ENCODE peak calls at places on chromosomes 12 and 14, in eight cellular contexts. N is MM.1S, V is psoas muscle, C is upper lobe of right lung, S is HepG2, T is BJ, B is AG10803, R is uterus. U is an unnamed sample.

GRCh38 chr12:5648692-5649338 is 216.9 kb downstream of the NTF3 start:
- DNase-seq in C (no peak), T (no peak), S (peak; percentile 27), B (peak; percentile 57), V (no peak), N (peak; percentile 14), R (no peak), U (peak; percentile 9)

GRCh38 chr12:47753021-47754001 is 5.4 kb downstream of the RAPGEF3 start:
- DNase-seq in B (no peak), N (no peak), V (peak; percentile 86), T (no peak), R (peak; percentile 73), S (no peak), C (peak; percentile 92), U (peak; percentile 37)

GRCh38 chr12:106418970-106419369 is 61.4 kb downstream of the POLR3B start:
- DNase-seq in N (no peak), B (no peak), R (no peak), C (no peak), S (no peak), T (no peak), V (no peak), U (no peak)

GRCh38 chr14:24110060-24110459 is 4.5 kb upstream of the DCAF11 start:
- DNase-seq in C (no peak), T (no peak), N (peak; percentile 80), S (peak; percentile 68), R (no peak), B (no peak), V (no peak), U (no peak)

GRCh38 chr12:87363497-87364084 is 665.6 kb downstream of the C12orf50 start:
- DNase-seq in V (no peak), S (no peak), T (no peak), R (no peak), B (no peak), N (no peak), C (peak; percentile 27), U (no peak)

GRCh38 chr12:102824218-102824835 is 92.7 kb downstream of the PAH start:
- DNase-seq in B (peak; percentile 27), S (peak; percentile 18), T (no peak), V (peak; percentile 27), N (no peak), C (peak; percentile 73), R (no peak), U (peak; percentile 9)

GRCh38 chr14:81268016-81268416 is 47.3 kb upstream of the GTF2A1 start:
- DNase-seq in S (peak; percentile 13), N (no peak), V (no peak), B (no peak), C (no peak), T (no peak), R (no peak), U (no peak)

GRCh38 chr12:53053223-53054111 is 3.6 kb downstream of the TNS2 start:
- DNase-seq in R (peak; percentile 71), S (peak; percentile 77), B (no peak), C (peak; percentile 86), V (no peak), N (peak; percentile 73), T (no peak), U (peak; percentile 47)

GRCh38 chr12:94078138-94078723 is 70.1 kb upstream of the PLXNC1 start:
- DNase-seq in T (no peak), B (no peak), V (no peak), R (no peak), N (no peak), S (peak; percentile 78), C (no peak), U (no peak)

GRCh38 chr12:752673-753400 is 458 bp downstream of the WNK1 start:
- DNase-seq in T (no peak), S (no peak), C (peak; percentile 89), N (peak; percentile 60), V (peak; percentile 75), R (no peak), B (peak; percentile 53), U (peak; percentile 69)

GRCh38 chr14:99191663-99192621 is 80.1 kb downstream of the BCL11B start:
- DNase-seq in S (no peak), R (peak; percentile 35), B (peak; percentile 59), C (no peak), V (no peak), N (peak; percentile 19), T (peak; percentile 2), U (no peak)

GRCh38 chr12:104355630-104356029 is 52.1 kb downstream of the EID3 start:
- DNase-seq in B (no peak), S (no peak), N (no peak), T (no peak), V (no peak), R (no peak), C (peak; percentile 30), U (no peak)

GRCh38 chr14:75736845-75737485 is 75.9 kb downstream of the TTLL5 start:
- DNase-seq in C (no peak), R (no peak), V (no peak), B (no peak), S (no peak), N (no peak), T (no peak), U (no peak)
- TF ChIP-seq CTCF in C (no peak), R (no peak), V (no peak), B (no peak), S (no peak), N (no peak), T (no peak), U (no peak)

GRCh38 chr12:6966351-6966750 is 4.1 kb downstream of the PHB2 start:
- DNase-seq in N (peak; percentile 3), S (no peak), T (no peak), R (no peak), B (no peak), C (peak; percentile 15), V (no peak), U (peak; percentile 4)

GRCh38 chr12:6970096-6970527 is 352 bp downstream of the PHB2 start:
- DNase-seq in N (no peak), T (no peak), B (no peak), V (no peak), C (no peak), S (peak; percentile 36), R (peak; percentile 65), U (peak; percentile 43)

GRCh38 chr12:6967548-6968100 is 2.8 kb downstream of the PHB2 start:
- DNase-seq in T (no peak), S (no peak), N (no peak), R (no peak), B (no peak), V (no peak), C (peak; percentile 53), U (no peak)

GRCh38 chr12:6965714-6966113 is 4.8 kb downstream of the PHB2 start:
- DNase-seq in N (no peak), C (peak; percentile 8), R (no peak), S (no peak), T (no peak), B (no peak), V (no peak), U (peak; percentile 1)

GRCh38 chr12:6968426-6968825 is 2.0 kb downstream of the PHB2 start:
- DNase-seq in B (no peak), R (no peak), V (no peak), S (no peak), C (peak; percentile 17), N (no peak), T (no peak), U (no peak)
- H3K4me3 ChIP-seq in B (peak overlapping the region; percentile 4), R (no peak overlapping the region), V (peak overlapping the region; percentile 90), S (no peak overlapping the region), C (no peak overlapping the region), N (no peak overlapping the region), T (no peak overlapping the region), U (peak overlapping the region; percentile 70)

GRCh38 chr14:87049886-87050820 is 942.8 kb downstream of the GALC start:
- DNase-seq in N (peak; percentile 31), V (no peak), S (peak; percentile 37), T (peak; percentile 4), R (no peak), B (peak; percentile 39), C (no peak), U (peak; percentile 1)
- TF ChIP-seq CTCF in N (peak; percentile 37), V (no peak), S (peak; percentile 65), T (peak; percentile 76), R (no peak), B (peak; percentile 75), C (peak; percentile 24), U (peak; percentile 15)

GRCh38 chr14:97458302-97459137 is 661.3 kb downstream of the VRK1 start:
- DNase-seq in S (no peak), N (no peak), B (peak; percentile 3), C (no peak), T (no peak), V (no peak), R (no peak), U (peak; percentile 63)
- H3K4me3 ChIP-seq in S (no peak overlapping the region), N (no peak overlapping the region), B (peak overlapping the region; percentile 29), C (peak overlapping the region; percentile 34), T (no peak overlapping the region), V (peak overlapping the region; percentile 42), R (no peak overlapping the region), U (peak overlapping the region; percentile 46)

DNA sequence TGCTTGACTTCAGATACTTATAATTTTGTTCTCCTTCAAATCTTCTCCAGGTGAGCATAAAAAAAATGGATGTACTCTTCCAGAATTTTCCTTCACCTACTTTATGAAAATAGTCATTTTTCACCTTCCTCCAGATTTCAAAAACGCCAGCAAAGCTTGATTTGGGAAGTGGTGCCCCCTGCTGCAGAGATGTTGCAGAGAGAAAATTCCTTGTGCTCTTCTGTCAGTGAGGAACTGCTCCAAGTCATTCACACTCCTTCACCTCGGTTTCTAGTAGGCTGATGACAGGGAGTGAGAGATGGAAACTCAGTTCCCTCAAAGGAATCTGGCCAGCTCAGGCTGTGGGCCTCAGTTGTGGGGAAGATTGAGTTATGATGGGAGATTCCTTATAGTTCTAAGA is 24.2 kb upstream of the RNASE3 start:
- DNase-seq in R (no peak), C (no peak), B (no peak), V (no peak), S (no peak), T (no peak), N (no peak), U (peak; percentile 6)
- TF ChIP-seq CTCF in R (no peak), C (peak; percentile 44), B (peak; percentile 46), V (no peak), S (peak; percentile 53), T (peak; percentile 33), N (peak; percentile 43), U (peak; percentile 20)

DNA sequence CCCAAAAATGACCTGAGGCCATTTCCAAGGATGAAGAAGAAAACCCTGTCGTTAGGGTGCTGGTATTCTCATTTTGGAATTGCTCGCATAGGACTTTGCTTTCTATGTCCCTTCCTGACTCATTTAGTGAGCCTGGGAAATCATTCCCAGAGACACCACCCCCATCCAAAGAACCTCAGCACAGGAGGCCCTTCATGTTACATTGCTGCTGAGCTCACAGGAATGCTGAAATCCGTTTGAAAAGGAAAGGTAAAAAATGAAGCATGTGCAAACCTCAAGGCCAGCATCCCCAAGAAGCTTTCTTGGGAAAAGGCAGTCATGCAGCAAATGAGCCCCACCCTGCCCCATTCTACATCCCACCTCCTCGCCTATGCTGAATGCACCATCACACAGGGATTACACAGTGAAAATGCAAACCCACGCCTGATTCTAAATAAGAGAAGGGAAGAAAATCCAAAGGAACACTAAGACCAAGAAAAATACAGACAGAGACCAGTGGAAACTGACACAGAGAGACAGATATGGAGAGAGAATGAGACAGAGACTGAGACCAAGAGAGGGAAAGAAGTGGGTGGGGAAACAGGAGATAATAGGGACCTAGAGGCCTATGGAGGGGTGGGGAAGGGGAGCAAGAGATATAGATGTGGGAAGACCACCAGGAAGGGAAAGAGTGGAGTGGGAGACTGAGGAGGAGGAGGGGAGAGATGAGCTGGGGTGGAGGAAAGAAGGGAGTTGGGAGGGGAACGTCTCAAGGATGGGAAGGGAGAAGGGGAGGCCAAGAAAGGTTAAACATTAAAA is 33.5 kb downstream of the NIN start:
- DNase-seq in T (no peak), C (no peak), B (no peak), S (no peak), N (no peak), V (no peak), R (no peak), U (no peak)
- H3K4me3 ChIP-seq in T (no peak overlapping the region), C (no peak overlapping the region), B (no peak overlapping the region), S (no peak overlapping the region), N (no peak overlapping the region), V (no peak overlapping the region), R (no peak overlapping the region), U (no peak overlapping the region)